ENCODE peak calls at places on chromosomes 4 and X, in ten cellular contexts. R is nephron progenitor cell; W is activated CD8-positive, alpha-beta T cell treated with anti-CD3 and anti-CD28 coated beads for 36 hours; Z is mucosa of descending colon; F is central memory CD8-positive, alpha-beta T cell; E is hippocampal formation; I is Ammon's horn; D is GM13976; O is stimulated activated CD4-positive, alpha-beta T cell treated with anti-CD3 and anti-CD28 coated beads, TNF-alpha, amount 100 ng/mL, for 48 hours; K is NCI-H2029 treated with DMSO at 0.1 percent for 48 hours. Y is an unnamed sample.

GRCh38 chr4:23373269-23373668 is 516.6 kb downstream of the PPARGC1A start:
- DNase-seq in R (no peak), W (peak), Z (no peak), F (no peak), E (no peak), I (peak), D (no peak), O (peak), K (peak), Y (peak)

GRCh38 chr4:142274137-142274536 is 572.0 kb downstream of the INPP4B start:
- DNase-seq in R (no peak), W (no peak), Z (no peak), F (no peak), E (no peak), I (no peak), D (no peak), O (no peak), K (no peak), Y (peak)

GRCh38 chrX:25442501-25442900 is 426.7 kb upstream of the ARX start:
- DNase-seq in R (no peak), W (no peak), Z (no peak), F (no peak), E (no peak), I (peak), D (no peak), O (no peak), K (no peak), Y (no peak)

GRCh38 chr4:140018931-140019618 is 134.9 kb downstream of the MAML3 start:
- DNase-seq in R (no peak), W (no peak), Z (no peak), F (no peak), E (no peak), I (no peak), D (no peak), O (no peak), K (peak), Y (no peak)

GRCh38 chrX:120768681-120769080 is 107.0 kb downstream of the CT47B1 start:
- DNase-seq in R (no peak), W (no peak), Z (no peak), F (no peak), E (no peak), I (no peak), D (no peak), O (no peak), K (no peak), Y (peak)

GRCh38 chr4:37803348-37803973 is 23.0 kb upstream of the PGM2 start:
- DNase-seq in R (no peak), W (no peak), Z (no peak), F (no peak), E (peak), I (peak), D (peak), O (no peak), K (peak), Y (no peak)

GRCh38 chr4:40214661-40215418 is 18.0 kb downstream of the RHOH start:
- DNase-seq in R (no peak), W (peak), Z (no peak), F (no peak), E (no peak), I (peak), D (no peak), O (no peak), K (no peak), Y (no peak)

GRCh38 chrX:154515803-154516654 is at the start of gene FAM3A:
- DNase-seq in R (peak), W (peak), Z (peak), F (peak), E (peak), I (peak), D (peak), O (peak), K (peak), Y (no peak)

GRCh38 chr4:118224239-118224829 is 128.5 kb downstream of the PRSS12 start:
- DNase-seq in R (no peak), W (no peak), Z (no peak), F (no peak), E (peak), I (peak), D (peak), O (no peak), K (peak), Y (peak)

GRCh38 chr4:26713563-26714145 is 129.8 kb downstream of the TBC1D19 start:
- DNase-seq in R (no peak), W (no peak), Z (no peak), F (no peak), E (no peak), I (no peak), D (no peak), O (no peak), K (no peak), Y (no peak)

Y was measured in SW 1271.